ENCODE peak calls at places on chromosomes 6 and 20, in seven cellular contexts. P is heart left ventricle, N is tibial nerve, X is adrenal gland, B is uterus, S is lower leg skin, U is body of pancreas. L is an unnamed sample.

GRCh38 chr6:14544689-14545088 is 427.1 kb downstream of the CD83 start:
- DNase-seq in X (no peak), N (no peak), P (no peak), S (no peak), B (no peak), U (no peak), L (no peak)

GRCh38 chr6:166286831-166287271 is 21.3 kb downstream of the PRR18 start:
- DNase-seq in X (peak; percentile 31), B (no peak), U (no peak), N (no peak), P (no peak), S (no peak), L (no peak)

GRCh38 chr20:19631410-19631809 is 126.6 kb upstream of the RIN2 start:
- DNase-seq in X (no peak), S (no peak), B (no peak), N (no peak), P (no peak), U (peak; percentile 45), L (no peak)

GRCh38 chr6:25913741-25914140 is 16.8 kb downstream of the SLC17A2 start:
- DNase-seq in S (no peak), X (no peak), B (no peak), P (no peak), U (no peak), N (no peak), L (no peak)

GRCh38 chr20:45254867-45255266 is 503 bp upstream of the SLPI start:
- DNase-seq in U (peak; percentile 21), N (peak; percentile 55), P (no peak), X (no peak), B (no peak), S (peak; percentile 41), L (peak; percentile 28)

GRCh38 chr6:42555477-42556457 is 8.1 kb upstream of the UBR2 start:
- DNase-seq in S (no peak), B (no peak), X (no peak), P (no peak), N (no peak), U (no peak), L (no peak)

GRCh38 chr20:24872291-24873014 is 76.6 kb upstream of the CST7 start:
- DNase-seq in B (no peak), P (no peak), N (no peak), X (no peak), S (no peak), U (no peak), L (no peak)

GRCh38 chr6:150539568-150539967 is 60.1 kb upstream of the PLEKHG1 start:
- DNase-seq in P (no peak), S (no peak), X (no peak), B (no peak), N (no peak), U (no peak), L (no peak)

GRCh38 chr20:63889241-63890200 is 5.4 kb upstream of the DNAJC5 start:
- DNase-seq in U (no peak), X (no peak), S (no peak), P (no peak), B (no peak), N (no peak), L (no peak)

GRCh38 chr6:141562181-141562800 is 570.4 kb upstream of the GJE1 start:
- DNase-seq in B (no peak), N (no peak), S (no peak), P (peak; percentile 24), U (peak; percentile 2), X (peak; percentile 32), L (no peak)

GRCh38 chr6:43940393-43941087 is 170.5 kb downstream of the VEGFA start:
- DNase-seq in U (no peak), B (no peak), P (no peak), N (no peak), X (no peak), S (no peak), L (no peak)

GRCh38 chr6:42498473-42499128 is 46.9 kb upstream of the TRERF1 start:
- DNase-seq in X (no peak), S (no peak), U (no peak), P (no peak), N (no peak), B (no peak), L (no peak)

GRCh38 chr20:60453847-60454246 is 495.6 kb downstream of the CDH26 start:
- DNase-seq in N (no peak), P (no peak), X (no peak), U (no peak), B (no peak), S (no peak), L (no peak)

GRCh38 chr20:33460711-33461110 is 17.1 kb upstream of the SNTA1 start:
- DNase-seq in B (no peak), U (no peak), X (no peak), P (no peak), N (no peak), S (no peak), L (no peak)

GRCh38 chr20:50286609-50287008 is 96.0 kb downstream of the CEBPB start:
- DNase-seq in U (peak; percentile 45), X (no peak), S (peak; percentile 71), N (peak; percentile 85), P (peak; percentile 57), B (peak; percentile 94), L (no peak)

GRCh38 chr6:16355699-16356481 is 117.5 kb downstream of the GMPR start:
- DNase-seq in N (no peak), B (no peak), P (no peak), S (no peak), U (no peak), X (no peak), L (peak; percentile 63)

GRCh38 chr20:59159822-59160740 is 3.5 kb upstream of the ZNF831 start:
- DNase-seq in S (no peak), B (no peak), N (no peak), U (no peak), X (no peak), P (no peak), L (no peak)

GRCh38 chr20:11401988-11402387 is 515.7 kb upstream of the BTBD3 start:
- DNase-seq in N (no peak), X (no peak), U (no peak), B (no peak), S (no peak), P (no peak), L (no peak)

GRCh38 chr6:86963352-86963751 is 26.0 kb downstream of the HTR1E start:
- DNase-seq in U (no peak), N (no peak), X (no peak), B (no peak), P (no peak), S (no peak), L (no peak)

GRCh38 chr20:24277196-24277595 is 192.2 kb upstream of the SYNDIG1 start:
- DNase-seq in N (no peak), P (no peak), S (no peak), U (no peak), B (no peak), X (no peak), L (no peak)

DNA sequence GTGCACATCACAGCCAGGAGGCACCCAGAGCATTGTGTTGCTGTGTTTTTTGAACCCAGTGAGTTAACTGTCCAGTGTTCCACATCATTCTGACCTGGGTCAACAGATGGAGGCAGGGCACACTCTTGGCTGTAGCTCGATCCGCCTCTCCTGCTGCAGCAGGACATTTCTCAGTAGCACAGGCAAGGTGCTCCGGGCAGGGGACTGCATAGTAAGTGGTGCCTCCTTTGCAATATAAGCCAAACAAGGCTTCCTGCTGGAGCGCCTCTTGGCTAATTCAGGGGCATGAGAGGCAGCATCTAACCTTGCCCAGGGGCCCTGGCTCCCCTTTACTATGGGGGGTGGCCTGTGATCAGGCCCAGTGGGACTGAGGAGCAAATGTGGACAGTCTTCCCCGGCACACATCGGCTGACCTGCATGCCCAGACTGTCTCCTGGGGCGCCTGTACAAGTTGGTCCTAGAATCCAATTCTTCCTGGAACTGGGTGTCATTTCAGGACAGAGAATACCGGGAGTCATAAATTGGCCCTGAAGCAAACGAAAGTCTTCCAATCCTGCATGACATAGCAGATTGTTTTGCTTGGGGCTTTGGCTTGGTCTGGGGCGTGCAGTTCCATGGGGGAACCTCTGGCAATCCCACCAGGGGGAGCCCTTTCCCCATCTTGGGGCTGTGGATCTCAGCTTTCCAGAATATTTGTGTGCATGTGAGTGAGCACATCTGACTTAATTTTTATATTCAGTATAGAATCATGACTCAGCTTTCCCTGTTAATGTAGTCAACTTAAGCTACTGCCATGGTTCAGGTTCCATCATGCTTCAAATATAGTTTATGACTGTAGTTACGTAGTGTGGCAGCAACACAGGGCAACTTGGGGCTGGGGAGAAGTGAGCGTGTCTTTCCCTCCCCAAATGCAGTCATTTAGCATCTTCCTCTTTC is 56.0 kb upstream of the DDR1 start:
- DNase-seq in S (peak; percentile 91), N (peak; percentile 91), X (peak; percentile 92), B (peak; percentile 91), P (peak; percentile 89), U (peak; percentile 90), L (peak; percentile 94)
- TF ChIP-seq POLR2A in S (no peak), N (no peak), X (no peak), B (no peak), P (peak; percentile 15), U (no peak), L (no peak)

DNA sequence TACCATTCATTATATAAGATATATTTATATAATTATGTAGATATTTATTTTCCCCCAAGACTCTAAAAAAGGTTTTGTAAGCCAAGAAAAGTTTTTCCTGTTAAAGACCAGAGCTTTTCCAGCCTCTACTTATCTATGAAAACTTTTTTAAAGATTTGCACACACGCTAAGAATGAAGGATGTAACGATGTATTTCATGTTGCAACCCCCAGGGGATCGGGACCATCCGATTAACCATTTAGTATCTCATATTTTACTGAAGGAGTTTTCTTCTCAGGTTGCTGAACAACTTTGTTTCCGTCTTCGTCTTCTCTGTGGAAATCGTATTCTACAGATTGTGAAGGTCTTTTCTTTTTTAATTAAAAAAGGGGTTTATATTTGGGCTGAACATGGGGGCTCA is 70.0 kb upstream of the SASH1 start:
- DNase-seq in S (no peak), P (no peak), U (no peak), X (no peak), B (no peak), N (no peak), L (no peak)
- TF ChIP-seq CTCF in S (no peak), P (no peak), U (no peak), X (no peak), B (no peak), N (no peak), L (no peak)

GRCh38 chr6:157541618-157542404 is 160.8 kb downstream of the ZDHHC14 start:
- DNase-seq in P (no peak), B (no peak), N (no peak), X (no peak), S (no peak), U (no peak), L (no peak)

GRCh38 chr6:157539421-157539822 is 158.4 kb downstream of the ZDHHC14 start:
- DNase-seq in U (no peak), X (no peak), P (no peak), S (no peak), N (no peak), B (no peak), L (no peak)

GRCh38 chr6:157538698-157539097 is 157.7 kb downstream of the ZDHHC14 start:
- DNase-seq in X (no peak), B (no peak), P (no peak), S (no peak), U (no peak), N (no peak), L (no peak)

GRCh38 chr6:157538163-157538562 is 157.2 kb downstream of the ZDHHC14 start:
- DNase-seq in X (no peak), U (no peak), N (no peak), S (no peak), P (no peak), B (no peak), L (no peak)

GRCh38 chr6:157539900-157540752 is 159.1 kb downstream of the ZDHHC14 start:
- DNase-seq in U (no peak), B (no peak), N (no peak), S (no peak), P (no peak), X (no peak), L (peak; percentile 49)
- TF ChIP-seq POLR2A in U (no peak), B (no peak), N (no peak), S (no peak), P (no peak), X (no peak), L (no peak)

GRCh38 chr6:3911614-3912336 is 62.6 kb downstream of the FAM50B start:
- DNase-seq in X (peak; percentile 33), P (peak; percentile 69), U (peak; percentile 77), B (peak; percentile 82), N (no peak), S (no peak), L (peak; percentile 53)
- TF ChIP-seq CTCF in X (no peak), P (no peak), U (no peak), B (no peak), N (no peak), S (no peak), L (no peak)